ENCODE peak calls at places on chromosome 6, in ten cellular contexts. One of them, this sample, is unnamed.

GRCh38 chr6:19669206-19669605 is 168.0 kb upstream of the ID4 start:
- DNase-seq in right lobe of liver: no peak
- DNase-seq in A549: no peak
- DNase-seq in astrocyte of the cerebellum: peak
- DNase-seq in AG04450: no peak
- DNase-seq in lower leg skin: no peak
- DNase-seq in HCT116: no peak
- DNase-seq in SK-N-SH: no peak
- DNase-seq in lung: no peak
- DNase-seq in fibroblast of mammary gland: no peak
- DNase-seq in this sample: peak

GRCh38 chr6:13413466-13413862 is 73.9 kb downstream of the GFOD1 start:
- DNase-seq in lung: no peak
- DNase-seq in A549: no peak
- DNase-seq in HCT116: no peak
- DNase-seq in lower leg skin: peak
- DNase-seq in fibroblast of mammary gland: peak
- DNase-seq in astrocyte of the cerebellum: no peak
- DNase-seq in AG04450: no peak
- DNase-seq in right lobe of liver: peak
- DNase-seq in SK-N-SH: no peak
- DNase-seq in this sample: peak

GRCh38 chr6:129938242-129939020 is 77.3 kb upstream of the TMEM244 start:
- DNase-seq in A549: no peak
- DNase-seq in lower leg skin: no peak
- DNase-seq in right lobe of liver: no peak
- DNase-seq in HCT116: no peak
- DNase-seq in SK-N-SH: no peak
- DNase-seq in lung: no peak
- DNase-seq in astrocyte of the cerebellum: no peak
- DNase-seq in AG04450: no peak
- DNase-seq in fibroblast of mammary gland: no peak
- DNase-seq in this sample: no peak

GRCh38 chr6:36033935-36034334 is 6.3 kb downstream of the MAPK14 start:
- DNase-seq in SK-N-SH: no peak
- DNase-seq in lower leg skin: no peak
- DNase-seq in lung: peak
- DNase-seq in AG04450: no peak
- DNase-seq in HCT116: no peak
- DNase-seq in right lobe of liver: no peak
- DNase-seq in A549: no peak
- DNase-seq in fibroblast of mammary gland: peak
- DNase-seq in astrocyte of the cerebellum: no peak
- DNase-seq in this sample: peak

GRCh38 chr6:166381733-166382499 is 824 bp downstream of the MPC1 start:
- DNase-seq in lung: peak
- DNase-seq in HCT116: peak
- DNase-seq in AG04450: no peak
- DNase-seq in A549: peak
- DNase-seq in astrocyte of the cerebellum: no peak
- DNase-seq in SK-N-SH: peak
- DNase-seq in fibroblast of mammary gland: peak
- DNase-seq in lower leg skin: peak
- DNase-seq in right lobe of liver: peak
- DNase-seq in this sample: peak

GRCh38 chr6:164095056-164095455 is 680.5 kb downstream of the QKI start:
- DNase-seq in AG04450: no peak
- DNase-seq in lower leg skin: no peak
- DNase-seq in lung: no peak
- DNase-seq in right lobe of liver: no peak
- DNase-seq in HCT116: no peak
- DNase-seq in A549: no peak
- DNase-seq in astrocyte of the cerebellum: no peak
- DNase-seq in SK-N-SH: no peak
- DNase-seq in fibroblast of mammary gland: peak
- DNase-seq in this sample: no peak

GRCh38 chr6:24861934-24862333 is 63.2 kb upstream of the ARMH2 start:
- DNase-seq in lower leg skin: no peak
- DNase-seq in lung: no peak
- DNase-seq in astrocyte of the cerebellum: no peak
- DNase-seq in right lobe of liver: no peak
- DNase-seq in HCT116: no peak
- DNase-seq in SK-N-SH: no peak
- DNase-seq in fibroblast of mammary gland: no peak
- DNase-seq in A549: no peak
- DNase-seq in AG04450: no peak
- DNase-seq in this sample: no peak

GRCh38 chr6:148677594-148678476 is 69.0 kb upstream of the UST start:
- DNase-seq in fibroblast of mammary gland: no peak
- DNase-seq in lower leg skin: no peak
- DNase-seq in SK-N-SH: no peak
- DNase-seq in A549: no peak
- DNase-seq in astrocyte of the cerebellum: no peak
- DNase-seq in lung: no peak
- DNase-seq in AG04450: no peak
- DNase-seq in right lobe of liver: no peak
- DNase-seq in HCT116: no peak
- DNase-seq in this sample: no peak

GRCh38 chr6:21533678-21534077 is 59.9 kb upstream of the SOX4 start:
- DNase-seq in HCT116: no peak
- DNase-seq in A549: no peak
- DNase-seq in right lobe of liver: no peak
- DNase-seq in astrocyte of the cerebellum: no peak
- DNase-seq in SK-N-SH: no peak
- DNase-seq in lung: no peak
- DNase-seq in lower leg skin: no peak
- DNase-seq in AG04450: no peak
- DNase-seq in fibroblast of mammary gland: peak
- DNase-seq in this sample: peak

DNA sequence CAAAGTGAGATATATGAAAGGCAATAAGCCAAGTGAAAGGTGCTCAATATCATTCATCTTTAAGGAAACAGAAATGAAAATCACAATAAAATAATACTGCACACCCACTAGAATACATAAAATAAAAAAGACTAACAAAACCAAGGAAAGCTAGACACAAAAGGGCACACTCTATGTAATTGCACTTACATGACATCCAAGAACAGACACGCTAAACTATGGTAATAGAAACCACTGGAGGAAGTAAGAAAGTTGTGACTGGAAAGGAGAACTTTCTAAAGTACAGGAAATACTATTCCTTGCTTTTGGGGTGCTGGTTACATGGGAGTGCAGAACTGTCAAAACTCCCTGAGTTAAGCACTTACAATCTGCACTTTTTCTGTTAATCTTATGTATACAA is 253.7 kb upstream of the RUNX2 start:
- DNase-seq in A549: no peak
- DNase-seq in right lobe of liver: no peak
- DNase-seq in HCT116: no peak
- DNase-seq in lung: no peak
- DNase-seq in fibroblast of mammary gland: no peak
- DNase-seq in astrocyte of the cerebellum: no peak
- DNase-seq in SK-N-SH: no peak
- DNase-seq in AG04450: no peak
- DNase-seq in lower leg skin: no peak
- DNase-seq in this sample: no peak
- TF ChIP-seq CTCF in A549: no peak
- TF ChIP-seq CTCF in right lobe of liver: no peak
- TF ChIP-seq CTCF in HCT116: no peak
- TF ChIP-seq CTCF in lung: no peak
- TF ChIP-seq CTCF in fibroblast of mammary gland: no peak
- TF ChIP-seq CTCF in astrocyte of the cerebellum: no peak
- TF ChIP-seq CTCF in SK-N-SH: no peak
- TF ChIP-seq CTCF in AG04450: no peak
- TF ChIP-seq CTCF in lower leg skin: no peak
- TF ChIP-seq CTCF in this sample: no peak

DNA sequence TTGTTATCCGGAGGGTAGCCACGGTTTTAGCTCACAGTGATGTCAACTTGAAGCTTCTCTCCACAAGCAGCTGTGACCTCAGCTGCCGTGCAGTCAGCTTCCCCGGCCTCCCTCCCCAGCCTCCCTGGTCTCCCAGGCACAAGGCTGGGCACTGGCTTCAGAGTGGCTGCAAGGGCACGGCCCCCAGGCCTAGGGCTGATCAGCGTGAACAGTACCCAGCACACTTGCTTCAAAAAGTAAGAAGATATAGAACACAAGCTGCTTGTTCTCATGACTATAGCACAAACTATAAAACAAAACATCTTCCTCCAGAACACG is 199.2 kb upstream of the THBS2 start:
- DNase-seq in HCT116: no peak
- DNase-seq in lower leg skin: no peak
- DNase-seq in astrocyte of the cerebellum: no peak
- DNase-seq in right lobe of liver: no peak
- DNase-seq in A549: no peak
- DNase-seq in lung: no peak
- DNase-seq in AG04450: no peak
- DNase-seq in fibroblast of mammary gland: peak
- DNase-seq in SK-N-SH: no peak
- DNase-seq in this sample: no peak
- H3K4me3 ChIP-seq in HCT116: no peak
- H3K4me3 ChIP-seq in lower leg skin: no peak
- H3K4me3 ChIP-seq in astrocyte of the cerebellum: no peak
- H3K4me3 ChIP-seq in right lobe of liver: no peak
- H3K4me3 ChIP-seq in A549: no peak
- H3K4me3 ChIP-seq in lung: no peak
- H3K4me3 ChIP-seq in AG04450: no peak
- H3K4me3 ChIP-seq in fibroblast of mammary gland: no peak
- H3K4me3 ChIP-seq in SK-N-SH: no peak
- H3K4me3 ChIP-seq in this sample: no peak

GRCh38 chr6:139355172-139355571 is 19.3 kb downstream of the CITED2 start:
- DNase-seq in fibroblast of mammary gland: no peak
- DNase-seq in right lobe of liver: no peak
- DNase-seq in HCT116: no peak
- DNase-seq in lung: no peak
- DNase-seq in astrocyte of the cerebellum: no peak
- DNase-seq in AG04450: no peak
- DNase-seq in SK-N-SH: no peak
- DNase-seq in lower leg skin: no peak
- DNase-seq in A549: no peak
- DNase-seq in this sample: no peak

GRCh38 chr6:139349464-139350020 is 24.9 kb downstream of the CITED2 start:
- DNase-seq in right lobe of liver: no peak
- DNase-seq in fibroblast of mammary gland: peak
- DNase-seq in lower leg skin: no peak
- DNase-seq in A549: no peak
- DNase-seq in HCT116: no peak
- DNase-seq in lung: no peak
- DNase-seq in AG04450: no peak
- DNase-seq in astrocyte of the cerebellum: no peak
- DNase-seq in SK-N-SH: no peak
- DNase-seq in this sample: no peak

GRCh38 chr6:139356924-139357323 is 17.5 kb downstream of the CITED2 start:
- DNase-seq in HCT116: no peak
- DNase-seq in fibroblast of mammary gland: no peak
- DNase-seq in SK-N-SH: no peak
- DNase-seq in lung: no peak
- DNase-seq in astrocyte of the cerebellum: no peak
- DNase-seq in A549: no peak
- DNase-seq in AG04450: no peak
- DNase-seq in right lobe of liver: no peak
- DNase-seq in lower leg skin: no peak
- DNase-seq in this sample: no peak

GRCh38 chr6:139355777-139356445 is 18.5 kb downstream of the CITED2 start:
- DNase-seq in HCT116: no peak
- DNase-seq in SK-N-SH: no peak
- DNase-seq in lung: no peak
- DNase-seq in right lobe of liver: no peak
- DNase-seq in fibroblast of mammary gland: no peak
- DNase-seq in A549: no peak
- DNase-seq in AG04450: no peak
- DNase-seq in lower leg skin: no peak
- DNase-seq in astrocyte of the cerebellum: no peak
- DNase-seq in this sample: no peak

DNA sequence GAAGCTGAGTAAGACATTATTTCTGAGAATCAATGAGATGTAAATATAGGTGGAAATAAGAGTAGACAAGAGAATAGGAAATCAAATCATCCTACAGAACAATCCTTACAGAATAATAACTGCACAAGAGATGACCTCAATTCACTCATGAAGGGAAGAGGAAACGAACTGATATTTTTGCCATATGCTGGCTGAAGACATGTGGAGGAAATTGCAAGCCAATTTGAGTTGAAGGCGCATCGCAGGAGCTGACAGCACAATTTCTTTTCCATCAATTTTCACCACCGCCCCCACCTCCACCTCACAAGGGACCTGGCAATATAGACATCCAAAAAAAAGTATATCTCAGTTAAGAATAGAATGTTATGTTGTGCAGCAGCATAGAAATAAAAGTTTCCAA is 20.3 kb downstream of the CITED2 start:
- DNase-seq in HCT116: no peak
- DNase-seq in SK-N-SH: no peak
- DNase-seq in lung: no peak
- DNase-seq in lower leg skin: no peak
- DNase-seq in fibroblast of mammary gland: no peak
- DNase-seq in AG04450: no peak
- DNase-seq in astrocyte of the cerebellum: no peak
- DNase-seq in A549: no peak
- DNase-seq in right lobe of liver: no peak
- DNase-seq in this sample: no peak
- TF ChIP-seq CTCF in HCT116: no peak
- TF ChIP-seq CTCF in SK-N-SH: no peak
- TF ChIP-seq CTCF in lung: no peak
- TF ChIP-seq CTCF in lower leg skin: no peak
- TF ChIP-seq CTCF in fibroblast of mammary gland: no peak
- TF ChIP-seq CTCF in AG04450: no peak
- TF ChIP-seq CTCF in astrocyte of the cerebellum: no peak
- TF ChIP-seq CTCF in A549: no peak
- TF ChIP-seq CTCF in right lobe of liver: no peak
- TF ChIP-seq CTCF in this sample: no peak

DNA sequence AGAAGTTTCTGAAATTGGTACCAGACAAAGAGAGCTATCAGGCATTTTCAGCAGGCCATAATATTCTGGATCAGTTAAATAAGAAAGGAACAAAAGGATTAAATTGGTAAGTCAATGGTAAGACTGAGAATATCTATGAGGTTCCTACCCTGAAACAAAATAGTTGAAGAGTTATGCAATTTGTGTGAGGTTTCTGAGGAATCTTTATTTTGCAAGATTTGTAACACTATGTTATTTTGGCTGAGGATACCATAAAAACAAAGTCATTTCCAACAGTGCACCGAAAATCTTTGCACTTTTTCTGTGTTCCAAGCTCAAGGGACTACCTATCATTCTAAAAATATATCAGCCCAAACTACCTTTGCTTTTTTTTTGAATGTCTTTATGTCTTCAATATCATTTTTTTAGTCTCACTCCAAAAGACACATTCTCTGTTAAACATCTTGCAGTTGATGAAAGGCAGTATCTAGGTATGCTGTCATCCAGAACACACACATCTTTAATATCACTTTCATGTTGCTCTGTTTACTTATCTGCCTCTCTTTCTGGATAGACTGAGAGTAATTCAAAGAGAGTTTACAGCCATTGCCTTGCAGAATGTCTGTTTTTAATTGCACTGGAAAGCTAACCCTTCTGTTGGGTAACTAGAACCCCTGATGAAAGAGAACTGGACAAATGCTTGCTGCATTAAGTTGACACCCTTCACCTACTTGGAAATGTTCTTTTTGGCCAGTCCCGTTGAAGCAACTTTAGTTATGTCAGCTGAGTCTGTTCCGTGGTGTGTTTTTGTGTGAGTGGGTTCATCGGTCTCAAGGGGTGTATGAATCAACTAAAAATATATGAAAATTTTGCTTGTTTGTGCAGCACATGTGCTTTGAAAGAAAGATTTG is 383.6 kb upstream of the CITED2 start:
- DNase-seq in lung: no peak
- DNase-seq in lower leg skin: no peak
- DNase-seq in AG04450: no peak
- DNase-seq in SK-N-SH: no peak
- DNase-seq in right lobe of liver: no peak
- DNase-seq in fibroblast of mammary gland: peak
- DNase-seq in astrocyte of the cerebellum: peak
- DNase-seq in A549: no peak
- DNase-seq in HCT116: no peak
- DNase-seq in this sample: peak
- H3K4me3 ChIP-seq in lung: no peak
- H3K4me3 ChIP-seq in lower leg skin: no peak
- H3K4me3 ChIP-seq in AG04450: no peak
- H3K4me3 ChIP-seq in SK-N-SH: no peak
- H3K4me3 ChIP-seq in right lobe of liver: no peak
- H3K4me3 ChIP-seq in fibroblast of mammary gland: no peak
- H3K4me3 ChIP-seq in astrocyte of the cerebellum: no peak
- H3K4me3 ChIP-seq in A549: no peak
- H3K4me3 ChIP-seq in HCT116: no peak
- H3K4me3 ChIP-seq in this sample: no peak